ENCODE peak calls at places on chromosomes 16 and 17, in five cellular contexts. One of them, this sample, is unnamed.

GRCh38 chr17:57357392-57357784 is 101.1 kb downstream of the MSI2 start:
- DNase-seq in H9: no peak
- DNase-seq in esophagus squamous epithelium: no peak
- DNase-seq in neural crest cell: no peak
- DNase-seq in lower leg skin: no peak
- DNase-seq in this sample: peak; percentile 35

GRCh38 chr16:3311496-3311895 is 6.2 kb downstream of the ZNF75A start:
- DNase-seq in neural crest cell: no peak
- DNase-seq in esophagus squamous epithelium: no peak
- DNase-seq in lower leg skin: no peak
- DNase-seq in H9: no peak
- DNase-seq in this sample: no peak

GRCh38 chr16:83070416-83071199 is 443.8 kb downstream of the CDH13 start:
- DNase-seq in lower leg skin: no peak
- DNase-seq in neural crest cell: no peak
- DNase-seq in esophagus squamous epithelium: no peak
- DNase-seq in H9: no peak
- DNase-seq in this sample: no peak

GRCh38 chr17:80774643-80775281 is 216.9 kb upstream of the CHMP6 start:
- DNase-seq in H9: peak; percentile 27
- DNase-seq in lower leg skin: no peak
- DNase-seq in esophagus squamous epithelium: no peak
- DNase-seq in neural crest cell: no peak
- DNase-seq in this sample: no peak

GRCh38 chr17:74240637-74241036 is 27.3 kb downstream of the TTYH2 start:
- DNase-seq in H9: no peak
- DNase-seq in neural crest cell: no peak
- DNase-seq in esophagus squamous epithelium: no peak
- DNase-seq in lower leg skin: no peak
- DNase-seq in this sample: no peak

GRCh38 chr16:81539009-81539820 is 94.6 kb downstream of the CMIP start:
- DNase-seq in neural crest cell: peak; percentile 13
- DNase-seq in esophagus squamous epithelium: no peak
- DNase-seq in lower leg skin: no peak
- DNase-seq in H9: no peak
- DNase-seq in this sample: no peak

GRCh38 chr16:47342055-47342454 is 118.8 kb downstream of the ITFG1 start:
- DNase-seq in lower leg skin: no peak
- DNase-seq in esophagus squamous epithelium: no peak
- DNase-seq in H9: no peak
- DNase-seq in neural crest cell: no peak
- DNase-seq in this sample: no peak

GRCh38 chr17:61399131-61400057 is at the start of gene TBX2:
- DNase-seq in neural crest cell: peak; percentile 66
- DNase-seq in esophagus squamous epithelium: no peak
- DNase-seq in lower leg skin: no peak
- DNase-seq in H9: peak; percentile 92
- DNase-seq in this sample: no peak

GRCh38 chr16:10780628-10781027 is 37.0 kb downstream of the NUBP1 start:
- DNase-seq in neural crest cell: no peak
- DNase-seq in H9: no peak
- DNase-seq in lower leg skin: no peak
- DNase-seq in esophagus squamous epithelium: no peak
- DNase-seq in this sample: no peak

GRCh38 chr17:27572665-27573064 is 58.3 kb upstream of the LGALS9 start:
- DNase-seq in H9: no peak
- DNase-seq in neural crest cell: no peak
- DNase-seq in lower leg skin: no peak
- DNase-seq in esophagus squamous epithelium: no peak
- DNase-seq in this sample: no peak

GRCh38 chr16:88805340-88805715 is 1.7 kb downstream of the CDT1 start:
- DNase-seq in neural crest cell: no peak
- DNase-seq in H9: no peak
- DNase-seq in esophagus squamous epithelium: no peak
- DNase-seq in lower leg skin: no peak
- DNase-seq in this sample: no peak

GRCh38 chr17:44930667-44931066 is 15.4 kb upstream of the GFAP start:
- DNase-seq in neural crest cell: no peak
- DNase-seq in esophagus squamous epithelium: no peak
- DNase-seq in H9: no peak
- DNase-seq in lower leg skin: no peak
- DNase-seq in this sample: peak; percentile 7

GRCh38 chr16:88701541-88702363 is 4.5 kb downstream of the RNF166 start:
- DNase-seq in H9: no peak
- DNase-seq in neural crest cell: no peak
- DNase-seq in lower leg skin: no peak
- DNase-seq in esophagus squamous epithelium: no peak
- DNase-seq in this sample: no peak

GRCh38 chr17:1035546-1036170 is 38.7 kb downstream of the TIMM22 start:
- DNase-seq in lower leg skin: no peak
- DNase-seq in esophagus squamous epithelium: no peak
- DNase-seq in neural crest cell: no peak
- DNase-seq in H9: no peak
- DNase-seq in this sample: no peak

GRCh38 chr17:8253801-8254200 is 4.7 kb downstream of the PFAS start:
- DNase-seq in esophagus squamous epithelium: no peak
- DNase-seq in neural crest cell: no peak
- DNase-seq in H9: no peak
- DNase-seq in lower leg skin: no peak
- DNase-seq in this sample: no peak

GRCh38 chr16:27556471-27556870 is 6.5 kb downstream of the KATNIP start:
- DNase-seq in neural crest cell: no peak
- DNase-seq in esophagus squamous epithelium: no peak
- DNase-seq in lower leg skin: no peak
- DNase-seq in H9: no peak
- DNase-seq in this sample: no peak

GRCh38 chr17:37466471-37466870 is 23.2 kb upstream of the DUSP14 start:
- DNase-seq in esophagus squamous epithelium: no peak
- DNase-seq in lower leg skin: no peak
- DNase-seq in neural crest cell: no peak
- DNase-seq in H9: no peak
- DNase-seq in this sample: no peak

GRCh38 chr17:39221572-39221971 is 4.2 kb downstream of the STAC2 start:
- DNase-seq in neural crest cell: no peak
- DNase-seq in H9: no peak
- DNase-seq in esophagus squamous epithelium: no peak
- DNase-seq in lower leg skin: no peak
- DNase-seq in this sample: no peak

GRCh38 chr17:39217734-39218369 is 7.9 kb downstream of the STAC2 start:
- DNase-seq in esophagus squamous epithelium: no peak
- DNase-seq in H9: no peak
- DNase-seq in neural crest cell: no peak
- DNase-seq in lower leg skin: no peak
- DNase-seq in this sample: no peak

GRCh38 chr17:39222151-39222550 is 3.6 kb downstream of the STAC2 start:
- DNase-seq in lower leg skin: no peak
- DNase-seq in esophagus squamous epithelium: no peak
- DNase-seq in H9: no peak
- DNase-seq in neural crest cell: no peak
- DNase-seq in this sample: no peak

GRCh38 chr17:39218906-39219305 is 6.8 kb downstream of the STAC2 start:
- DNase-seq in esophagus squamous epithelium: no peak
- DNase-seq in H9: peak; percentile 26
- DNase-seq in neural crest cell: no peak
- DNase-seq in lower leg skin: no peak
- DNase-seq in this sample: no peak

DNA sequence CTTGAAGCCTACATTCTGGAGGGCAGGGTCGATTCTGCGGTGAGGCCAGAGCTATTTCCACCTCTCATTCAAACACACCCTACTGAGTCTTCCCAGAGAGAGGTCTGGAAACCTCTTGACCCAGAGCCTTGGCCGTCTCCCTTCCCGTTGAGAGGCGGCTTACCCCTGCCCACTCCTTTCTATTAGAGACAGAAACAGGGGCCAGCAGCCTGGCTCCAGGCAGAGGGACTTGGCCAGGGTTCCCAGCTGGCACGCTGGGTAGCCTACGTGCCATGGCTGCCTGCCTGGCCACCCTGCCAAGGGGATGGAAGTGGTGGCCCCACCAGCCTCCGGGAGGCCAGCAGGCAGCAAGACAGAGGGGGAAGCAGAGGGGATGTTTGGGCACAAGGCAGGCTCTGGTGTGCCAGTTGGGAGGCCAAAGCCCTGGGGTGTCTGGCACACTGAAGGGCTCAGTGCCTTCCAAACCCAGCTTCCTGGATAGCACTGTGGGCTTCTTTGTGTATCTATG is 6.0 kb downstream of the STAC2 start:
- DNase-seq in esophagus squamous epithelium: no peak
- DNase-seq in neural crest cell: no peak
- DNase-seq in lower leg skin: no peak
- DNase-seq in H9: no peak
- DNase-seq in this sample: no peak
- TF ChIP-seq CTCF in esophagus squamous epithelium: no peak
- TF ChIP-seq CTCF in neural crest cell: no peak
- TF ChIP-seq CTCF in lower leg skin: no peak
- TF ChIP-seq CTCF in H9: no peak
- TF ChIP-seq CTCF in this sample: no peak

GRCh38 chr17:82077617-82078358 is 12.2 kb upstream of the DUS1L start:
- DNase-seq in esophagus squamous epithelium: no peak
- DNase-seq in H9: peak; percentile 80
- DNase-seq in lower leg skin: no peak
- DNase-seq in neural crest cell: no peak
- DNase-seq in this sample: no peak
- TF ChIP-seq CTCF in esophagus squamous epithelium: no peak
- TF ChIP-seq CTCF in H9: no peak
- TF ChIP-seq CTCF in lower leg skin: no peak
- TF ChIP-seq CTCF in neural crest cell: no peak
- TF ChIP-seq CTCF in this sample: no peak

GRCh38 chr16:48860341-48860740 is 250.4 kb upstream of the N4BP1 start:
- DNase-seq in esophagus squamous epithelium: no peak
- DNase-seq in neural crest cell: no peak
- DNase-seq in lower leg skin: no peak
- DNase-seq in H9: no peak
- DNase-seq in this sample: no peak

GRCh38 chr16:48862087-48862532 is 252.1 kb upstream of the N4BP1 start:
- DNase-seq in esophagus squamous epithelium: no peak
- DNase-seq in H9: peak; percentile 45
- DNase-seq in lower leg skin: no peak
- DNase-seq in neural crest cell: no peak
- DNase-seq in this sample: no peak

GRCh38 chr16:48865511-48865910 is 255.5 kb upstream of the N4BP1 start:
- DNase-seq in lower leg skin: no peak
- DNase-seq in H9: no peak
- DNase-seq in neural crest cell: no peak
- DNase-seq in esophagus squamous epithelium: no peak
- DNase-seq in this sample: no peak

DNA sequence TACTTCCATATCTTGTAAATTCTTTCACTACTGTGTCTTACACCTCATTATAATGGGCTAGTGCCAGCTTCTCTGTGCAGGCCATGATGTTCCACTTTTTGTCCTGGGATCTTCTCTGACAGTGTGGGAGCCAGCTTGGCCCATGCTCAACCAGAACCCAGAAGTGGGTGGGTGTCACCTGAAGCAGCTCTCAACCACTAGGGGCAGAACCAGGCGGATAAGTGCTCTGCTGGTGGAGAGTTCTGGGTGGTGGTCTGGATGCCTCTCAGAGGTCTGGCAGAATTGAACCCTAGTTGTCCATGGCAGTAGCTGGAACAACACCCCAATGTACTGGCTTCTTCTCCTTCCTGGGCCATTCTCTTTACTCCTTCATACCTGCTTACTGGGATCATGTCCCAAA is 254.1 kb upstream of the N4BP1 start:
- DNase-seq in esophagus squamous epithelium: no peak
- DNase-seq in neural crest cell: no peak
- DNase-seq in lower leg skin: no peak
- DNase-seq in H9: peak; percentile 41
- DNase-seq in this sample: no peak
- TF ChIP-seq CTCF in esophagus squamous epithelium: no peak
- TF ChIP-seq CTCF in neural crest cell: no peak
- TF ChIP-seq CTCF in lower leg skin: no peak
- TF ChIP-seq CTCF in H9: peak; percentile 51
- TF ChIP-seq CTCF in this sample: no peak

GRCh38 chr17:16019347-16019746 is 19.7 kb downstream of the TTC19 start:
- DNase-seq in neural crest cell: no peak
- DNase-seq in H9: no peak
- DNase-seq in esophagus squamous epithelium: no peak
- DNase-seq in lower leg skin: no peak
- DNase-seq in this sample: no peak

DNA sequence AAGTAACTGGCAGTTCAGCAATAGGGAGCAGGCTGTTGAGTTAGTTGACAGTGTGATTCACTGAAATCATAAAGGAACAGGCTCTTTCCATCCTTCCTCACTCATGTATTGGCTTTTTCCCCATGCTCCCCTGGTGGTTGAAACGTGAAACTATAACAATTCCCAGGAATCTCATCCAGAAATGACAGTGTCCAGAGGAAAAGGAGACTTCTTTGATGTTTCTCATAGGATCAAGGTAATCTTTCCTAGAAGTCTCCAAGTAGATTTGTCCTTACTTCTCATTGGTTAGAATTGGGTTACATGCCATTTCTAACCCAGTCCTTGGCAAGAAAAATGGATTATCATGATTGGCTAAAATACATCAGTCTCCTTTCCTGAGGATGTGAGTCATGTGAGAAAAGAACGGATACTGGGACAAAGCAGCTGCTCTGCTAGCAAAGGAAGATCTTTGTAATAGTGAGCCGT is 14.4 kb downstream of the TTC19 start:
- DNase-seq in esophagus squamous epithelium: no peak
- DNase-seq in lower leg skin: no peak
- DNase-seq in H9: no peak
- DNase-seq in neural crest cell: peak; percentile 13
- DNase-seq in this sample: no peak
- TF ChIP-seq CTCF in esophagus squamous epithelium: peak; percentile 27
- TF ChIP-seq CTCF in lower leg skin: no peak
- TF ChIP-seq CTCF in H9: peak; percentile 61
- TF ChIP-seq CTCF in neural crest cell: peak; percentile 60
- TF ChIP-seq CTCF in this sample: no peak

This sample was measured in D721Med.